ENCODE peak calls at places on chromosomes 7 and 10, in eight cellular contexts. Z is H1, X is cardiac muscle cell, Y is fibroblast of lung, J is MM.1S, M is upper lobe of right lung, G is ovary, V is mammary epithelial cell. B is an unnamed sample.

GRCh38 chr7:104629393-104629792 is 301.0 kb downstream of the LHFPL3 start:
- DNase-seq in M (no peak), G (no peak), Z (no peak), X (no peak), Y (no peak), J (no peak), V (no peak), B (no peak)

GRCh38 chr7:94129443-94130140 is 125.4 kb upstream of the BET1 start:
- DNase-seq in G (no peak), Y (peak; percentile 94), X (peak; percentile 85), V (peak; percentile 3), Z (no peak), J (no peak), M (no peak), B (no peak)

GRCh38 chr7:131212114-131212513 is 115.6 kb upstream of the MKLN1 start:
- DNase-seq in J (no peak), G (no peak), X (peak; percentile 50), M (no peak), Y (peak; percentile 37), V (no peak), Z (no peak), B (no peak)

GRCh38 chr10:61471491-61471890 is 18.3 kb upstream of the TMEM26 start:
- DNase-seq in J (no peak), V (no peak), Y (no peak), G (no peak), M (no peak), X (no peak), Z (no peak), B (no peak)

GRCh38 chr7:30465342-30466170 is 13.0 kb downstream of the NOD1 start:
- DNase-seq in X (peak; percentile 49), G (no peak), Y (peak; percentile 80), J (no peak), M (no peak), V (no peak), Z (no peak), B (no peak)

GRCh38 chr7:72101444-72101843 is 310.7 kb downstream of the CALN1 start:
- DNase-seq in J (no peak), Z (no peak), G (no peak), Y (no peak), V (no peak), M (no peak), X (no peak), B (no peak)

GRCh38 chr7:157612664-157613561 is 276.1 kb downstream of the DNAJB6 start:
- DNase-seq in G (peak; percentile 57), M (peak; percentile 76), Y (peak; percentile 0), Z (no peak), V (no peak), X (peak; percentile 13), J (no peak), B (peak; percentile 17)

GRCh38 chr7:50660040-50660829 is 95.0 kb upstream of the DDC start:
- DNase-seq in M (peak; percentile 81), Y (no peak), V (no peak), X (no peak), G (no peak), Z (no peak), J (no peak), B (no peak)

GRCh38 chr7:128067983-128068382 is 36.7 kb upstream of the LRRC4 start:
- DNase-seq in G (no peak), Y (no peak), J (no peak), M (no peak), Z (no peak), V (no peak), X (no peak), B (no peak)

GRCh38 chr10:129963076-129963830 is 821 bp downstream of the EBF3 start:
- DNase-seq in G (no peak), X (peak; percentile 69), Y (no peak), Z (no peak), J (no peak), V (no peak), M (no peak), B (peak; percentile 17)

GRCh38 chr7:6200971-6201370 is 71.5 kb downstream of the CYTH3 start:
- DNase-seq in X (no peak), V (no peak), M (no peak), J (no peak), G (no peak), Z (no peak), Y (no peak), B (no peak)

GRCh38 chr7:105794741-105795729 is 81.4 kb downstream of the ATXN7L1 start:
- DNase-seq in V (peak; percentile 30), Z (no peak), G (peak; percentile 68), Y (peak; percentile 87), X (peak; percentile 83), M (no peak), J (no peak), B (no peak)

GRCh38 chr7:112873831-112874553 is 83.8 kb upstream of the TMEM168 start:
- DNase-seq in Y (no peak), Z (no peak), X (peak; percentile 12), V (no peak), G (no peak), J (no peak), M (no peak), B (no peak)

GRCh38 chr10:24035761-24036160 is 173.2 kb upstream of the KIAA1217 start:
- DNase-seq in X (no peak), G (no peak), M (no peak), Z (no peak), Y (no peak), J (no peak), V (no peak), B (peak; percentile 66)

GRCh38 chr7:106076537-106076936 is 35.6 kb downstream of the SYPL1 start:
- DNase-seq in J (no peak), V (no peak), Y (no peak), M (no peak), Z (no peak), X (no peak), G (no peak), B (no peak)

GRCh38 chr7:45363669-45364068 is 206.1 kb downstream of the RAMP3 start:
- DNase-seq in Y (no peak), J (no peak), M (no peak), G (no peak), Z (no peak), V (no peak), X (no peak), B (no peak)

GRCh38 chr10:71740069-71740468 is 20.5 kb upstream of the C10orf105 start:
- DNase-seq in G (no peak), Z (no peak), X (peak; percentile 86), M (no peak), Y (peak; percentile 41), J (no peak), V (peak; percentile 78), B (peak; percentile 65)

GRCh38 chr7:69609901-69610674 is 11.8 kb downstream of the AUTS2 start:
- DNase-seq in X (no peak), Z (no peak), G (no peak), M (no peak), V (no peak), Y (no peak), J (no peak), B (no peak)

GRCh38 chr10:58545427-58545826 is 32.8 kb downstream of the BICC1 start:
- DNase-seq in G (no peak), Y (no peak), J (no peak), Z (no peak), X (no peak), V (no peak), M (no peak), B (no peak)

GRCh38 chr7:79332091-79332490 is 121.4 kb downstream of the MAGI2 start:
- DNase-seq in Z (no peak), Y (no peak), V (no peak), X (peak; percentile 51), G (no peak), M (no peak), J (no peak), B (no peak)

GRCh38 chr10:30029164-30029889 is 30.1 kb downstream of the JCAD start:
- DNase-seq in G (no peak), V (no peak), M (no peak), J (no peak), Z (no peak), X (no peak), Y (no peak), B (no peak)

GRCh38 chr7:40546616-40547501 is 412.1 kb downstream of the SUGCT start:
- DNase-seq in Z (no peak), J (no peak), M (no peak), X (no peak), Y (no peak), V (peak; percentile 56), G (no peak), B (no peak)

GRCh38 chr7:3922175-3922635 is 621.2 kb downstream of the SDK1 start:
- DNase-seq in Z (peak; percentile 34), J (peak; percentile 11), M (no peak), Y (peak; percentile 97), V (peak; percentile 70), X (peak; percentile 89), G (no peak), B (no peak)

GRCh38 chr10:127974911-127975310 is 68.0 kb downstream of the PTPRE start:
- DNase-seq in Y (no peak), M (no peak), J (no peak), X (no peak), Z (no peak), G (no peak), V (no peak), B (no peak)

GRCh38 chr7:96987719-96988118 is 17.6 kb upstream of the DLX6 start:
- DNase-seq in G (no peak), Z (no peak), J (no peak), X (no peak), Y (no peak), V (no peak), M (no peak), B (no peak)
- H3K4me1 ChIP-seq in G (peaks cover 1% of the 10 kb centered on the region), Z (peaks cover 11% of the 10 kb centered on the region), J (no peaks in the 10 kb centered on the region), X (no peaks in the 10 kb centered on the region), Y (no peaks in the 10 kb centered on the region), V (no peaks in the 10 kb centered on the region), M (no peaks in the 10 kb centered on the region), B (no peaks in the 10 kb centered on the region)

GRCh38 chr10:103915794-103916193 is 2.2 kb downstream of the STN1 start:
- DNase-seq in V (no peak), G (no peak), X (peak; percentile 24), M (peak; percentile 61), Y (no peak), J (no peak), Z (no peak), B (no peak)
- H3K4me3 ChIP-seq in V (peak overlapping the region; percentile 17), G (no peak overlapping the region), X (no peak overlapping the region), M (peak overlapping the region; percentile 76), Y (peak overlapping the region; percentile 83), J (no peak overlapping the region), Z (no peak overlapping the region), B (no peak overlapping the region)

GRCh38 chr10:50332108-50332846 is 81.0 kb upstream of the ASAH2 start:
- DNase-seq in V (no peak), X (no peak), Z (no peak), M (no peak), J (no peak), G (no peak), Y (no peak), B (no peak)
- H3K4me1 ChIP-seq in V (peaks cover 5% of the 10 kb centered on the region), X (no peaks in the 10 kb centered on the region), Z (no peaks in the 10 kb centered on the region), M (peaks cover 11% of the 10 kb centered on the region), J (peaks cover 14% of the 10 kb centered on the region), G (peaks cover 3% of the 10 kb centered on the region), Y (peaks cover 6% of the 10 kb centered on the region), B (peaks cover under 1% of the 10 kb centered on the region)

GRCh38 chr7:47875406-47875805 is 72.9 kb downstream of the PKD1L1 start:
- DNase-seq in M (no peak), V (no peak), Z (no peak), Y (no peak), J (no peak), X (no peak), G (no peak), B (no peak)
- H3K4me3 ChIP-seq in M (no peak overlapping the region), V (no peak overlapping the region), Z (no peak overlapping the region), Y (no peak overlapping the region), J (no peak overlapping the region), X (no peak overlapping the region), G (no peak overlapping the region), B (no peak overlapping the region)